ENCODE peak calls at places on chromosomes 5 and 9, in five cellular contexts. C is heart left ventricle, T is psoas muscle, G is mucosa of descending colon, X is RWPE2. L is an unnamed sample.

GRCh38 chr9:32524558-32525461 is 1.2 kb downstream of the RIGI start:
- DNase-seq in T (no peak), G (no peak), C (no peak), X (no peak), L (peak; percentile 19)

GRCh38 chr5:123245689-123246088 is 156.6 kb downstream of the PRDM6 start:
- DNase-seq in G (no peak), X (no peak), C (no peak), T (no peak), L (no peak)

GRCh38 chr9:134171316-134172197 is 7.2 kb upstream of the RNU6ATAC start:
- DNase-seq in C (no peak), G (no peak), T (peak; percentile 41), X (no peak), L (peak; percentile 28)

GRCh38 chr5:61468483-61468865 is 136.4 kb downstream of the ZSWIM6 start:
- DNase-seq in X (no peak), G (no peak), C (no peak), T (no peak), L (no peak)

GRCh38 chr5:164597293-164597900 is 1092.0 kb downstream of the MAT2B start:
- DNase-seq in T (no peak), X (no peak), C (no peak), G (peak; percentile 24), L (no peak)

GRCh38 chr5:179732918-179733763 is 519 bp downstream of the MAML1 start:
- DNase-seq in X (no peak), C (peak; percentile 73), G (peak; percentile 69), T (peak; percentile 52), L (peak; percentile 40)

GRCh38 chr9:134059661-134060395 is 8.0 kb downstream of the BRD3 start:
- DNase-seq in T (peak; percentile 23), X (no peak), C (peak; percentile 66), G (peak; percentile 28), L (no peak)

GRCh38 chr9:122226758-122227575 is 1.8 kb downstream of the LHX6 start:
- DNase-seq in G (no peak), T (no peak), C (no peak), X (no peak), L (no peak)

GRCh38 chr9:126974604-126975003 is 60.0 kb downstream of the RALGPS1 start:
- DNase-seq in C (no peak), T (no peak), X (no peak), G (no peak), L (no peak)

GRCh38 chr5:96961053-96961452 is 25.2 kb downstream of the LNPEP start:
- DNase-seq in C (no peak), X (no peak), G (no peak), T (no peak), L (no peak)
- TF ChIP-seq CTCF in C (no peak), X (no peak), G (no peak), T (no peak), L (no peak)

GRCh38 chr5:43019293-43019614 is 20.9 kb downstream of the ANXA2R start:
- DNase-seq in T (no peak), G (no peak), C (no peak), X (no peak), L (no peak)

GRCh38 chr5:43017438-43017820 is 22.7 kb downstream of the ANXA2R start:
- DNase-seq in T (peak; percentile 40), X (no peak), C (no peak), G (peak; percentile 57), L (no peak)

GRCh38 chr5:43014522-43014921 is 25.6 kb downstream of the ANXA2R start:
- DNase-seq in T (no peak), C (no peak), X (no peak), G (no peak), L (no peak)

GRCh38 chr5:43019615-43020293 is 20.4 kb downstream of the ANXA2R start:
- DNase-seq in G (peak; percentile 75), X (no peak), T (peak; percentile 61), C (no peak), L (peak; percentile 78)

GRCh38 chr5:43016217-43016779 is 23.8 kb downstream of the ANXA2R start:
- DNase-seq in C (no peak), G (no peak), T (no peak), X (no peak), L (no peak)
- H3K4me3 ChIP-seq in C (no peak overlapping the region), G (no peak overlapping the region), T (peak overlapping the region; percentile 78), X (no peak overlapping the region), L (no peak overlapping the region)

DNA sequence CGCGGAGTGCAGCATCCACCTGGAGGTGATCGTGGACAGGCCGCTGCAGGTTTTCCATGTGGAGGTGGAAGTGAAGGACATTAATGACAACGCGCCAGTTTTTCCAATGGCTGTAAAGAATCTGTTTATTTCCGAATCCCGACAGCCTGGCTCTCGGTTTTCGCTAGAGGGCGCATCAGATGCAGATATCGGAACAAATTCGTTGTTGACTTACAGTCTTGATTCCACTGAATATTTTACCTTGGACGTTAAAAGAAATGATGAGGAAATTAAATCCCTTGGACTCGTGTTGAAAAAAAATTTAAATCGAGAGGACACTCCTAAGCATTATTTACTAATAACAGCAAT is 611 bp downstream of the PCDHA3 start:
- DNase-seq in T (no peak), X (no peak), G (no peak), C (no peak), L (no peak)
- TF ChIP-seq CTCF in T (no peak), X (no peak), G (no peak), C (peak; percentile 35), L (peak; percentile 25)

DNA sequence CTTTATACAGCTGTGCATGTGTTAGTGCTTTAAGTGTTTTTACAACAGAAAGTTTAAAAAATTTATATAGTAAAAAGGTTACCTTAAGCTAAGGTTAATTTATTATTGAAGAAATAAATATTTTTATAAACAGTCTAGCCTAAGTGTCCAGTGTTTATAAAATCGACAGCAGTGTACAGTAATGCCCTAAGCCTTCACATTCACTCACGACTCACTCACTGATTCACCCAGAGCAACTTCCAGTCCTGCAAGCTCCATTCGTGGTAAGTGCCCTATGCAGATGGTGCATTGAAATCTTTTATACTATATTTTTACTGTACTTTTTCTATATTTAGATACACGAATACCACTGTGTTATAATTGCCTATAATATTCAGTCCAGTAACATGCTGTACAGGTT is 159.1 kb downstream of the ROR2 start:
- DNase-seq in T (no peak), X (no peak), G (no peak), C (no peak), L (peak; percentile 20)
- H3K4me3 ChIP-seq in T (no peak overlapping the region), X (no peak overlapping the region), G (no peak overlapping the region), C (no peak overlapping the region), L (no peak overlapping the region)

GRCh38 chr5:177228751-177229150 is 74.8 kb downstream of the RAB24 start:
- DNase-seq in G (no peak), X (no peak), C (no peak), T (no peak), L (no peak)
- TF ChIP-seq CTCF in G (no peak), X (no peak), C (no peak), T (no peak), L (no peak)

DNA sequence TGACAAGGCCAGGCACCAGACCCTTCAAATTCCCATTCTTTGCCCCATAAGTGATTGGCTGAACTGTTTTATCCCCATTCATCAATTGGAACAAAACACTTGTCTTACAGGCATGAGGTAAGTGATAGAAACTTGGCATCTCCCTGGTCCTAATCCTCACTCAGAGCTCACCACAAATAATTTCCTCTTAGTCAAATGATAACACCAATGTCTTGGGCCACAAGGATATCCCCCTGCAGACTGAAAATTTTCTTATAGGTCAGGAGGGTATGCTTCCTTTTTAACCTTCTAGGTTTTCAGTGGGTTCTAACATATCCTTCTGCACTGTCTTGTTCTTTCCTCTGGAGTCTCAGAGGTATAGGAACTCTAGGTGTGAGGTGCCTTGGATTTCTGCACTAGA is 14.5 kb downstream of the TNFSF15 start:
- DNase-seq in C (no peak), G (no peak), T (no peak), X (no peak), L (no peak)
- H3K4me3 ChIP-seq in C (no peak overlapping the region), G (no peak overlapping the region), T (no peak overlapping the region), X (no peak overlapping the region), L (no peak overlapping the region)

GRCh38 chr9:136949239-136949816 is 2.7 kb upstream of the LCN12 start:
- DNase-seq in T (peak; percentile 13), C (peak; percentile 58), G (peak; percentile 73), X (peak; percentile 51), L (no peak)

GRCh38 chr9:136950656-136951030 is 1.4 kb upstream of the LCN12 start:
- DNase-seq in C (peak; percentile 60), G (no peak), X (no peak), T (peak; percentile 21), L (no peak)

GRCh38 chr9:136947955-136948510 is 3.0 kb downstream of the C8G start:
- DNase-seq in G (peak; percentile 78), X (peak; percentile 60), T (peak; percentile 59), C (peak; percentile 86), L (peak; percentile 76)

GRCh38 chr9:136951541-136952353 is at the start of gene LCN12:
- DNase-seq in G (peak; percentile 55), T (peak; percentile 13), C (peak; percentile 48), X (peak; percentile 57), L (no peak)

DNA sequence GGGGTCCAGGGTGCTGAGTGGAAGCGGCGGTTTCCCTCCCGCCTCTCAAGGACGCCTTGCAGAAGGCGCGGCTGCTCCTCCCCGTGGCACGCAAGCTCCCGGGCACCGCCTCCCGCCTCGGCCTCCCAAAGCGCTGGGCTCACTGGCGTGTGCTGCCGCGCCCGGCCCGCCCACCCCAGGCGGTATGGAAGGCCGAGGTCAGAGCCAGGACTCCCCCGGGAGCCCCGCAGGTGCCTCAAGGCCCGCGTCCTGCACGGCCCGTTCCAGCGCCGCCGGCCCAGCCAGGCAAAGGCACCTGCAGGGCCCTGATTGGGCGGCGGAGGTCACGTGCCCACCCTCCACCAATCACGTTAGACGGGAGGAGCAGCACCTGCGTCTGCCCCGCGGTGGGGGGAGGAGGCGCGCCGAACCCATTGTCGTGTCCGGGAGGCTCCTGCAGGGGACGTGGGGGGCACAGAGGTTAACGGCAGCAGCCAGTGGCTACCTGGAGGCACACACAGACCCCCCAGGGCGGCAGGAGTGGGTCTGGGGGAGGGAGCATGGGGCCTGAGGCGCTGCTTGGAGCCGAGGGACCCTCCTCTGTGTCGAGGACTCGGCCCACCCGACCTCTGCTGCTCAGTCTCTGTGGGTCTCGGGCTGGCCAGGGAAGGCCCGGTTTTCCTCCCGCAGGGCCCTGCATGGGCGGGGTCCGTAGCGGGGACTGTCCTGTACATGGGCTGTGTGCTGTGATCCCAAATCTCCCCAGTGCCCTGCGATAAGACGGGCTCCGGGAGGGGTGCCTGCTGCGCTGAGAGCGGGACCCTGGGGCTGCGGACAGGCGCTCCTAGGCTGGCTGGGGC is 2.0 kb upstream of the LCN12 start:
- DNase-seq in G (peak; percentile 99), C (peak; percentile 98), T (peak; percentile 94), X (peak; percentile 94), L (peak; percentile 70)
- TF ChIP-seq CTCF in G (no peak), C (peak; percentile 18), T (no peak), X (peak; percentile 20), L (no peak)

GRCh38 chr5:93590511-93590910 is 7.5 kb downstream of the NR2F1 start:
- DNase-seq in G (no peak), T (no peak), X (no peak), C (no peak), L (no peak)
- H3K4me3 ChIP-seq in G (no peak overlapping the region), T (no peak overlapping the region), X (no peak overlapping the region), C (no peak overlapping the region), L (no peak overlapping the region)